ENCODE peak calls at places on chromosomes 13 and 19, in nine cellular contexts. One of them, this sample, is unnamed.

GRCh38 chr19:1249298-1249989 is 1.1 kb downstream of the MIDN start:
- DNase-seq in cardiac muscle cell: peak; percentile 98
- DNase-seq in GM12865: peak; percentile 96
- DNase-seq in mesothelial cell of epicardium: peak; percentile 94
- DNase-seq in tibial artery: peak; percentile 97
- DNase-seq in vagina: no peak
- DNase-seq in GM23338: peak; percentile 96
- DNase-seq in neural crest cell: peak; percentile 80
- DNase-seq in foreskin keratinocyte: peak; percentile 72
- DNase-seq in this sample: peak; percentile 90

GRCh38 chr13:29901714-29902631 is 51.6 kb upstream of the UBL3 start:
- DNase-seq in cardiac muscle cell: peak; percentile 98
- DNase-seq in vagina: peak; percentile 81
- DNase-seq in GM12865: no peak
- DNase-seq in foreskin keratinocyte: peak; percentile 91
- DNase-seq in GM23338: no peak
- DNase-seq in neural crest cell: no peak
- DNase-seq in tibial artery: no peak
- DNase-seq in mesothelial cell of epicardium: no peak
- DNase-seq in this sample: no peak

GRCh38 chr19:16476401-16476800 is 4.6 kb upstream of the EPS15L1 start:
- DNase-seq in foreskin keratinocyte: no peak
- DNase-seq in GM23338: no peak
- DNase-seq in mesothelial cell of epicardium: no peak
- DNase-seq in GM12865: no peak
- DNase-seq in neural crest cell: no peak
- DNase-seq in cardiac muscle cell: no peak
- DNase-seq in vagina: no peak
- DNase-seq in tibial artery: no peak
- DNase-seq in this sample: no peak

GRCh38 chr13:33174491-33174890 is 111.1 kb downstream of the STARD13 start:
- DNase-seq in GM23338: no peak
- DNase-seq in vagina: no peak
- DNase-seq in mesothelial cell of epicardium: no peak
- DNase-seq in foreskin keratinocyte: no peak
- DNase-seq in tibial artery: no peak
- DNase-seq in cardiac muscle cell: no peak
- DNase-seq in GM12865: no peak
- DNase-seq in neural crest cell: no peak
- DNase-seq in this sample: no peak

GRCh38 chr19:45677351-45678230 is 9.6 kb downstream of the GIPR start:
- DNase-seq in tibial artery: peak; percentile 50
- DNase-seq in neural crest cell: peak; percentile 53
- DNase-seq in vagina: no peak
- DNase-seq in GM23338: peak; percentile 100
- DNase-seq in GM12865: peak; percentile 93
- DNase-seq in foreskin keratinocyte: peak; percentile 92
- DNase-seq in mesothelial cell of epicardium: peak; percentile 75
- DNase-seq in cardiac muscle cell: peak; percentile 93
- DNase-seq in this sample: peak; percentile 82

GRCh38 chr19:28836366-28836765 is 376.6 kb downstream of the UQCRFS1 start:
- DNase-seq in neural crest cell: no peak
- DNase-seq in cardiac muscle cell: no peak
- DNase-seq in GM12865: no peak
- DNase-seq in vagina: no peak
- DNase-seq in mesothelial cell of epicardium: no peak
- DNase-seq in GM23338: no peak
- DNase-seq in foreskin keratinocyte: no peak
- DNase-seq in tibial artery: no peak
- DNase-seq in this sample: no peak

GRCh38 chr13:52345048-52345447 is 60.9 kb downstream of the THSD1 start:
- DNase-seq in foreskin keratinocyte: peak; percentile 46
- DNase-seq in GM12865: no peak
- DNase-seq in GM23338: no peak
- DNase-seq in cardiac muscle cell: peak; percentile 55
- DNase-seq in neural crest cell: no peak
- DNase-seq in mesothelial cell of epicardium: no peak
- DNase-seq in tibial artery: no peak
- DNase-seq in vagina: no peak
- DNase-seq in this sample: no peak

GRCh38 chr13:97582170-97582569 is 148.2 kb downstream of the RAP2A start:
- DNase-seq in GM12865: peak; percentile 20
- DNase-seq in GM23338: no peak
- DNase-seq in neural crest cell: no peak
- DNase-seq in tibial artery: no peak
- DNase-seq in mesothelial cell of epicardium: no peak
- DNase-seq in foreskin keratinocyte: no peak
- DNase-seq in vagina: no peak
- DNase-seq in cardiac muscle cell: no peak
- DNase-seq in this sample: no peak

GRCh38 chr19:48121909-48122371 is 11.3 kb upstream of the PLA2G4C start:
- DNase-seq in vagina: no peak
- DNase-seq in mesothelial cell of epicardium: no peak
- DNase-seq in cardiac muscle cell: peak; percentile 33
- DNase-seq in neural crest cell: no peak
- DNase-seq in GM23338: no peak
- DNase-seq in tibial artery: no peak
- DNase-seq in foreskin keratinocyte: no peak
- DNase-seq in GM12865: peak; percentile 54
- DNase-seq in this sample: no peak

GRCh38 chr13:26325876-26326275 is 71.9 kb downstream of the CDK8 start:
- DNase-seq in cardiac muscle cell: no peak
- DNase-seq in foreskin keratinocyte: no peak
- DNase-seq in vagina: no peak
- DNase-seq in tibial artery: no peak
- DNase-seq in mesothelial cell of epicardium: no peak
- DNase-seq in GM23338: no peak
- DNase-seq in GM12865: peak; percentile 1
- DNase-seq in neural crest cell: no peak
- DNase-seq in this sample: no peak

GRCh38 chr19:35750167-35750566 is 1.8 kb downstream of the LIN37 start:
- DNase-seq in neural crest cell: no peak
- DNase-seq in tibial artery: no peak
- DNase-seq in mesothelial cell of epicardium: no peak
- DNase-seq in cardiac muscle cell: no peak
- DNase-seq in foreskin keratinocyte: no peak
- DNase-seq in vagina: no peak
- DNase-seq in GM23338: no peak
- DNase-seq in GM12865: no peak
- DNase-seq in this sample: no peak

GRCh38 chr19:37983916-37984315 is 76.9 kb downstream of the SIPA1L3 start:
- DNase-seq in vagina: no peak
- DNase-seq in mesothelial cell of epicardium: no peak
- DNase-seq in GM12865: no peak
- DNase-seq in tibial artery: no peak
- DNase-seq in neural crest cell: no peak
- DNase-seq in foreskin keratinocyte: no peak
- DNase-seq in cardiac muscle cell: no peak
- DNase-seq in GM23338: no peak
- DNase-seq in this sample: no peak

GRCh38 chr13:28637714-28638355 is 21.1 kb upstream of the POMP start:
- DNase-seq in cardiac muscle cell: no peak
- DNase-seq in vagina: no peak
- DNase-seq in neural crest cell: no peak
- DNase-seq in mesothelial cell of epicardium: no peak
- DNase-seq in GM12865: peak; percentile 69
- DNase-seq in foreskin keratinocyte: no peak
- DNase-seq in tibial artery: no peak
- DNase-seq in GM23338: peak; percentile 41
- DNase-seq in this sample: no peak

GRCh38 chr19:36067681-36068080 is 13.0 kb downstream of the WDR62 start:
- DNase-seq in vagina: no peak
- DNase-seq in cardiac muscle cell: no peak
- DNase-seq in mesothelial cell of epicardium: no peak
- DNase-seq in neural crest cell: no peak
- DNase-seq in GM23338: no peak
- DNase-seq in foreskin keratinocyte: no peak
- DNase-seq in tibial artery: no peak
- DNase-seq in GM12865: no peak
- DNase-seq in this sample: no peak

GRCh38 chr19:44820648-44821609 is 12.0 kb downstream of the BCAM start:
- DNase-seq in GM12865: no peak
- DNase-seq in mesothelial cell of epicardium: no peak
- DNase-seq in vagina: no peak
- DNase-seq in cardiac muscle cell: peak; percentile 42
- DNase-seq in tibial artery: peak; percentile 74
- DNase-seq in GM23338: no peak
- DNase-seq in foreskin keratinocyte: no peak
- DNase-seq in neural crest cell: no peak
- DNase-seq in this sample: no peak

GRCh38 chr19:604355-604754 is 14.7 kb downstream of the HCN2 start:
- DNase-seq in foreskin keratinocyte: no peak
- DNase-seq in mesothelial cell of epicardium: no peak
- DNase-seq in neural crest cell: no peak
- DNase-seq in vagina: no peak
- DNase-seq in cardiac muscle cell: no peak
- DNase-seq in tibial artery: no peak
- DNase-seq in GM12865: peak; percentile 65
- DNase-seq in GM23338: no peak
- DNase-seq in this sample: no peak

GRCh38 chr19:33445752-33446070 is 72.2 kb downstream of the CEBPG start:
- DNase-seq in GM12865: no peak
- DNase-seq in GM23338: no peak
- DNase-seq in foreskin keratinocyte: no peak
- DNase-seq in neural crest cell: no peak
- DNase-seq in vagina: no peak
- DNase-seq in tibial artery: no peak
- DNase-seq in cardiac muscle cell: no peak
- DNase-seq in mesothelial cell of epicardium: no peak
- DNase-seq in this sample: no peak

GRCh38 chr19:13526552-13526951 is 20.3 kb upstream of the CACNA1A start:
- DNase-seq in vagina: no peak
- DNase-seq in foreskin keratinocyte: peak; percentile 10
- DNase-seq in GM12865: peak; percentile 9
- DNase-seq in tibial artery: no peak
- DNase-seq in GM23338: peak; percentile 77
- DNase-seq in neural crest cell: peak; percentile 4
- DNase-seq in cardiac muscle cell: peak; percentile 36
- DNase-seq in mesothelial cell of epicardium: no peak
- DNase-seq in this sample: no peak
- TF ChIP-seq CTCF in vagina: no peak
- TF ChIP-seq CTCF in foreskin keratinocyte: peak; percentile 48
- TF ChIP-seq CTCF in GM12865: peak; percentile 41
- TF ChIP-seq CTCF in tibial artery: no peak
- TF ChIP-seq CTCF in GM23338: peak; percentile 82
- TF ChIP-seq CTCF in neural crest cell: peak; percentile 46
- TF ChIP-seq CTCF in cardiac muscle cell: peak; percentile 43
- TF ChIP-seq CTCF in mesothelial cell of epicardium: no peak
- TF ChIP-seq CTCF in this sample: peak; percentile 46

GRCh38 chr13:113612626-113613025 is 28.1 kb downstream of the TFDP1 start:
- DNase-seq in GM23338: no peak
- DNase-seq in foreskin keratinocyte: no peak
- DNase-seq in cardiac muscle cell: no peak
- DNase-seq in tibial artery: no peak
- DNase-seq in mesothelial cell of epicardium: no peak
- DNase-seq in vagina: no peak
- DNase-seq in GM12865: no peak
- DNase-seq in neural crest cell: no peak
- DNase-seq in this sample: no peak
- TF ChIP-seq CTCF in GM23338: no peak
- TF ChIP-seq CTCF in foreskin keratinocyte: no peak
- TF ChIP-seq CTCF in cardiac muscle cell: no peak
- TF ChIP-seq CTCF in tibial artery: no peak
- TF ChIP-seq CTCF in mesothelial cell of epicardium: no peak
- TF ChIP-seq CTCF in vagina: no peak
- TF ChIP-seq CTCF in GM12865: no peak
- TF ChIP-seq CTCF in neural crest cell: no peak
- TF ChIP-seq CTCF in this sample: no peak

GRCh38 chr13:31947105-31947504 is 84.5 kb upstream of the FRY start:
- DNase-seq in mesothelial cell of epicardium: no peak
- DNase-seq in cardiac muscle cell: no peak
- DNase-seq in tibial artery: no peak
- DNase-seq in foreskin keratinocyte: no peak
- DNase-seq in vagina: no peak
- DNase-seq in GM23338: no peak
- DNase-seq in GM12865: no peak
- DNase-seq in neural crest cell: no peak
- DNase-seq in this sample: no peak
- TF ChIP-seq CTCF in mesothelial cell of epicardium: no peak
- TF ChIP-seq CTCF in cardiac muscle cell: no peak
- TF ChIP-seq CTCF in tibial artery: no peak
- TF ChIP-seq CTCF in foreskin keratinocyte: peak; percentile 14
- TF ChIP-seq CTCF in vagina: no peak
- TF ChIP-seq CTCF in GM23338: peak; percentile 48
- TF ChIP-seq CTCF in GM12865: no peak
- TF ChIP-seq CTCF in neural crest cell: no peak
- TF ChIP-seq CTCF in this sample: no peak

GRCh38 chr19:3272952-3273351 is 48.5 kb downstream of the CELF5 start:
- DNase-seq in GM12865: no peak
- DNase-seq in mesothelial cell of epicardium: no peak
- DNase-seq in foreskin keratinocyte: no peak
- DNase-seq in vagina: no peak
- DNase-seq in cardiac muscle cell: no peak
- DNase-seq in tibial artery: no peak
- DNase-seq in neural crest cell: no peak
- DNase-seq in GM23338: no peak
- DNase-seq in this sample: no peak

GRCh38 chr19:3275583-3276340 is 51.3 kb downstream of the CELF5 start:
- DNase-seq in cardiac muscle cell: peak; percentile 81
- DNase-seq in vagina: no peak
- DNase-seq in neural crest cell: peak; percentile 51
- DNase-seq in tibial artery: peak; percentile 26
- DNase-seq in GM23338: peak; percentile 96
- DNase-seq in foreskin keratinocyte: peak; percentile 53
- DNase-seq in GM12865: peak; percentile 93
- DNase-seq in mesothelial cell of epicardium: peak; percentile 61
- DNase-seq in this sample: peak; percentile 55

GRCh38 chr19:3274245-3275067 is 50.0 kb downstream of the CELF5 start:
- DNase-seq in GM23338: no peak
- DNase-seq in GM12865: no peak
- DNase-seq in cardiac muscle cell: no peak
- DNase-seq in neural crest cell: no peak
- DNase-seq in foreskin keratinocyte: no peak
- DNase-seq in vagina: no peak
- DNase-seq in mesothelial cell of epicardium: no peak
- DNase-seq in tibial artery: no peak
- DNase-seq in this sample: no peak

GRCh38 chr19:3276341-3276799 is 51.9 kb downstream of the CELF5 start:
- DNase-seq in neural crest cell: no peak
- DNase-seq in foreskin keratinocyte: peak; percentile 68
- DNase-seq in GM23338: peak; percentile 95
- DNase-seq in mesothelial cell of epicardium: no peak
- DNase-seq in cardiac muscle cell: no peak
- DNase-seq in GM12865: peak; percentile 43
- DNase-seq in vagina: no peak
- DNase-seq in tibial artery: no peak
- DNase-seq in this sample: peak; percentile 29

DNA sequence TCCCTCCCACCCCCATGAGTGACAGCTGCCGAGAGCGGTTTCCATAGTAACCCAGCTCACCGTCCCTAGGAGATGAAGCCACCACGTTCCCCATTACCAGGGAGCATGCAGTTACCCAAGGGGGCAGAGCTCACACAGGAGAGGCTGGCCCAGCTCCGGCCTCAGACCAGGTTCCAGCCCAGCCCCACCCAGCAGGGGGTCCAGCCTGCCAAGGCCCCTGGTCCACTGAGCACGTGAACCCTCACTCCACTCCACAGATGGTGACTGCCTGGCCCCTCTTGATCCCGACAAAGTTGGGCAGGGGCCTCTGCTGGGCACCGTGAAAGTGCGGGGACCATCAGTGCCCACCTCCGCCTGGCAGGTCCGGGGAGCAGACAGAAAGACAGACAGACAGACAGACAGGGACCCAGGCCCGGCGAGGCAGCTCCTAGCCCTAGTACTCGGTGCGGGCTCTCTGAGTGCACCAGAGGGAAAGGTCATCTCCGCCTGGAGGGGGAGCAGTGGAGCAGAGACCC is 50.7 kb downstream of the CELF5 start:
- DNase-seq in foreskin keratinocyte: no peak
- DNase-seq in GM12865: peak; percentile 54
- DNase-seq in neural crest cell: peak; percentile 57
- DNase-seq in mesothelial cell of epicardium: no peak
- DNase-seq in GM23338: peak; percentile 92
- DNase-seq in cardiac muscle cell: no peak
- DNase-seq in tibial artery: no peak
- DNase-seq in vagina: no peak
- DNase-seq in this sample: peak; percentile 49
- TF ChIP-seq CTCF in foreskin keratinocyte: no peak
- TF ChIP-seq CTCF in GM12865: peak; percentile 60
- TF ChIP-seq CTCF in neural crest cell: no peak
- TF ChIP-seq CTCF in mesothelial cell of epicardium: no peak
- TF ChIP-seq CTCF in GM23338: peak; percentile 96
- TF ChIP-seq CTCF in cardiac muscle cell: peak; percentile 62
- TF ChIP-seq CTCF in tibial artery: no peak
- TF ChIP-seq CTCF in vagina: no peak
- TF ChIP-seq CTCF in this sample: no peak